ENCODE peak calls at places on chromosomes 6 and 20, in four cellular contexts. B is fibroblast of lung, U is PC-3, Q is lower lobe of right lung. A is an unnamed sample.

GRCh38 chr20:32018269-32019155 is 8.3 kb downstream of the CCM2L start:
- DNase-seq in Q (peak; percentile 74), B (no peak), U (peak; percentile 53), A (no peak)

GRCh38 chr20:41889871-41890224 is 271.7 kb upstream of the CHD6 start:
- DNase-seq in U (no peak), Q (no peak), B (no peak), A (no peak)

GRCh38 chr6:70652216-70652615 is 15.5 kb upstream of the SMAP1 start:
- DNase-seq in U (no peak), B (no peak), Q (no peak), A (no peak)

GRCh38 chr20:11799131-11799800 is 118.4 kb upstream of the BTBD3 start:
- DNase-seq in B (no peak), Q (no peak), U (peak; percentile 64), A (no peak)

GRCh38 chr6:14396826-14397517 is 279.4 kb downstream of the CD83 start:
- DNase-seq in B (peak; percentile 26), Q (peak; percentile 46), U (peak; percentile 52), A (peak; percentile 28)

GRCh38 chr6:159217595-159218275 is 48.5 kb downstream of the FNDC1 start:
- DNase-seq in Q (no peak), U (peak; percentile 33), B (peak; percentile 53), A (peak; percentile 56)

GRCh38 chr6:161246725-161247124 is 27.1 kb downstream of the AGPAT4 start:
- DNase-seq in U (no peak), Q (no peak), B (peak; percentile 79), A (no peak)

GRCh38 chr6:113352029-113352801 is 504.9 kb upstream of the MARCKS start:
- DNase-seq in U (peak; percentile 87), Q (no peak), B (peak; percentile 94), A (no peak)

GRCh38 chr6:39681566-39682250 is 43.5 kb downstream of the KIF6 start:
- DNase-seq in U (no peak), Q (no peak), B (peak; percentile 62), A (no peak)

GRCh38 chr20:57464642-57465211 is 60.2 kb downstream of the CTCFL start:
- DNase-seq in Q (peak; percentile 52), U (peak; percentile 59), B (no peak), A (peak; percentile 33)

GRCh38 chr6:56475736-56476457 is 166.8 kb downstream of the DST start:
- DNase-seq in Q (no peak), U (peak; percentile 43), B (peak; percentile 68), A (no peak)

GRCh38 chr6:47631248-47632196 is 66.9 kb upstream of the ADGRF4 start:
- DNase-seq in B (peak; percentile 36), U (peak; percentile 92), Q (no peak), A (peak; percentile 63)

GRCh38 chr6:74343804-74344203 is 647.8 kb downstream of the CD109 start:
- DNase-seq in Q (no peak), U (peak; percentile 47), B (no peak), A (peak; percentile 1)

GRCh38 chr20:20017852-20018245 is 687 bp downstream of the NAA20 start:
- DNase-seq in Q (no peak), B (peak; percentile 9), U (peak; percentile 23), A (peak; percentile 21)

GRCh38 chr6:79215233-79215824 is 19.2 kb downstream of the HMGN3 start:
- DNase-seq in Q (no peak), B (peak; percentile 51), U (no peak), A (no peak)

GRCh38 chr20:34112600-34113061 is 588 bp upstream of the EIF2S2 start:
- DNase-seq in B (peak; percentile 36), Q (no peak), U (no peak), A (peak; percentile 45)

GRCh38 chr6:87274660-87275273 is 47.6 kb upstream of the SMIM8 start:
- DNase-seq in U (no peak), Q (no peak), B (peak; percentile 84), A (no peak)

GRCh38 chr20:56893206-56893605 is 264.1 kb downstream of the TFAP2C start:
- DNase-seq in B (no peak), Q (no peak), U (no peak), A (peak; percentile 20)

GRCh38 chr20:37095108-37095608 is 639 bp downstream of the RBL1 start:
- DNase-seq in U (no peak), Q (no peak), B (no peak), A (peak; percentile 75)

GRCh38 chr6:149060985-149061760 is 256.3 kb upstream of the TAB2 start:
- DNase-seq in B (peak; percentile 82), U (peak; percentile 83), Q (no peak), A (no peak)

GRCh38 chr6:42403831-42404230 is 47.9 kb downstream of the TRERF1 start:
- DNase-seq in B (peak; percentile 5), U (no peak), Q (no peak), A (no peak)

DNA sequence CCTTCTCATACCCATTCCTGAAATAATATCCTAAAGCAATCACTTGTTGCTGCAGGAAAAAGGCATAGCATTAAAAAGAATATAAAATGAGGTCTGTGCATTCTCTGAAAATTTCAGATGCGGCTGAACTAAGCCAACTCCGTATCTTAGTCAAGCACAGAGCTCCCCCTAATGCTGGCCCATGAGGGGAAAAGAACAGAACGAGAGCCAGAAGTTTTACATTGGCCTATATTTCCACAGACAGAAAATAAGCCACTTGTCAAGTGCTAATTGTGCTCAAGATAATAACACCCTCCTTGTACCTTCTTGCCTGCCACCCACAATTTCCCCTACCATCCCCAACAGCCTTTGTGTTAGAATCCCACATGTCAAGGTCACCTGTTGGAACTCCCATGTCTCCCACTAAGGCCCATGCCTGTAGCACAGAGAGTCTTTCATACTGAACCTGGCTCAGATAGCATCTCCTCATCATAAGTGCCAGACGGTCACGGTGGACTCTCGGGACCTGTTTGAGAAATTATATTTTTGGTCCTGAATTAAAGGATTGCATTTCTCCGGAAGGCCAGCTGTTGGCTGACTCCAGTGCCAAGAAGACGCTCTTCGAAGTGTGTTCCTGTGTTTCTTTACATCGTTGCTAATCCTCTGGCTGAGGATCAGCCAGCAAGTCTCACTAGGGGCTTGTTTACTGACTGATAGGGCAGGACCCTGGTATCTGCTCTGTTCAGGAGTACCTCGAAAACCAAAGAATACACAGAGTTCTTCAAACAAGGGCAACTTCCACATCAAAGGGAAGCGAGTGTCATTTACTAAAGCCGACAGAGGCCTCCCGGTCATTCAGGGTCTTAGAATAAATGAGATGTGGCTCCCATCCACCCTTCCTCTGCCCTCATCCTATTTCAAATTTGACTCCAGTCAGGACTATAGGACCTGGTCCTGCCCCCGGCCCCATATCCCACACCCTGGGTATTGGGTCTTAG is 183.4 kb upstream of the FBXL4 start:
- DNase-seq in B (no peak), U (no peak), Q (no peak), A (no peak)
- TF ChIP-seq CTCF in B (no peak), U (no peak), Q (no peak), A (no peak)

DNA sequence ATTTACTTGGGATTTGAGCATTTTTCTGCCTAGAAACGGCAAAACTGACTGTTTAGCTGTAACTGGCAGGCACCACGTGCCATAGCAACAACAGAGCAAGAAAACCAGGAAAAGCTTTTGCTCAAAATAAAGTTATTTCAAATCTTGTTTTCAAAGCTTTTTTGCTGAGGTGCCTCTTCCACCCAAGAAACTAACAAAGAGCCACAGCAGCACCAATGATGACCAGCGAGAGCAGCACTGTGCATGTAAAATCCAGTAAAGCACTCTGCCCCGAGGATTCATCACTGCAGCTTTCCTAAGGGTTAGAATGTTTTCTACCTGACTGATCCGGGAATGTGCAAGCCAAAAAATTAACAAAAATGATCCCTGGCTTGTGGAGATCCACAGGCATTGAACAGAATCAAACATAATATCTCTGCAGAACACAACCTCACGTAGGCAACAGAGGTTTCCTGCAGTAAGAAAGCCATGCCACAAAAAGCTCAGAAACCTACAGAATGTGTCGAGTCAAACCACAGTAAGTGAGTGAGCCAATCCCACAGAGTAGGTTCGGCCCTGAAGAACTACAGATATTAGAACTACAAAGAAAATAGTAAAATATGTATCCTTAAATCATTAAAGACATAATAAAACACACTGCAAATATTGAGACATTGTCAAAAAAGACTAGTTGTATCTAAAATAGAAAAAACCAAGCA is 7.4 kb upstream of the ULBP3 start:
- DNase-seq in B (peak; percentile 57), U (peak; percentile 5), Q (no peak), A (no peak)
- H3K4me3 ChIP-seq in B (no peak overlapping the region), U (no peak overlapping the region), Q (no peak overlapping the region), A (no peak overlapping the region)

GRCh38 chr20:5178046-5178445 is 51.2 kb downstream of the CDS2 start:
- DNase-seq in Q (no peak), B (no peak), U (no peak), A (no peak)
- TF ChIP-seq CTCF in Q (no peak), B (no peak), U (no peak), A (no peak)

GRCh38 chr6:393391-394221 is 2.1 kb downstream of the IRF4 start:
- DNase-seq in B (no peak), U (no peak), Q (no peak), A (peak; percentile 58)
- H3K4me3 ChIP-seq in B (no peak overlapping the region), U (no peak overlapping the region), Q (peak overlapping the region; percentile 56), A (peak overlapping the region; percentile 91)

DNA sequence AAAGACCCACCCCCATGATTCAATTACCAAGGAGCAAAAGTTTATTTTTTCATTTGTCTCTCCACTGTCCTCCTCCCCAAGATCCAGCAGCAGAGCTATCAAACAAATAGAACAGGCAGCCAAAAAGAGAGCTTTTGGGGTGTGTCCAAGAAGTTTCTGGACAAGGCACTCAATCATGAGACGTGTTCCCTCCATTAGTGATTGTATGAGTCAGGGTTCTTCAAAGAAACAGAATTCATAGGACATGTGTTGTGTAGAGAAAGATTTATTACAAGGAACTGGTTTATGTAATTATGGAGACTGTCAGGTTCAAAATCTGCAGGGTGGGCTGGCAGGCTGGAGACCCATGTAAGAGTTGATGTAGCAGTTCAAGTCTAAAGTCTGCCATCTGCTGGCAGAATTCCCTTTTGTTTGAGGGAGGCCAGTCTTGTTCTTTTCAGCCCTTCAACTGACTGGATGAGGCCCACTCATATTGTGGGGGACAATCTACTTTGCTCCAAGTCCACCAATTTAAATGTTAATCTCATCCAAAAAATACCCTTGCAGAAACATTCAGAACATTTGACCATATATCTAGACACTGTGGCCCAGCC is 248.1 kb upstream of the OPRM1 start:
- DNase-seq in Q (no peak), B (peak; percentile 63), U (peak; percentile 25), A (peak; percentile 23)
- TF ChIP-seq CTCF in Q (no peak), B (no peak), U (peak; percentile 40), A (no peak)

GRCh38 chr20:343107-343506 is 3.8 kb upstream of the NRSN2 start:
- DNase-seq in B (no peak), Q (no peak), U (no peak), A (no peak)

GRCh38 chr20:346640-347316 is at the start of gene NRSN2:
- DNase-seq in U (peak; percentile 65), Q (peak; percentile 64), B (peak; percentile 75), A (peak; percentile 69)

GRCh38 chr20:347640-348484 is 951 bp downstream of the NRSN2 start:
- DNase-seq in B (peak; percentile 93), Q (peak; percentile 90), U (peak; percentile 94), A (peak; percentile 96)

GRCh38 chr20:347317-347639 is 367 bp downstream of the NRSN2 start:
- DNase-seq in B (no peak), U (no peak), Q (no peak), A (no peak)

DNA sequence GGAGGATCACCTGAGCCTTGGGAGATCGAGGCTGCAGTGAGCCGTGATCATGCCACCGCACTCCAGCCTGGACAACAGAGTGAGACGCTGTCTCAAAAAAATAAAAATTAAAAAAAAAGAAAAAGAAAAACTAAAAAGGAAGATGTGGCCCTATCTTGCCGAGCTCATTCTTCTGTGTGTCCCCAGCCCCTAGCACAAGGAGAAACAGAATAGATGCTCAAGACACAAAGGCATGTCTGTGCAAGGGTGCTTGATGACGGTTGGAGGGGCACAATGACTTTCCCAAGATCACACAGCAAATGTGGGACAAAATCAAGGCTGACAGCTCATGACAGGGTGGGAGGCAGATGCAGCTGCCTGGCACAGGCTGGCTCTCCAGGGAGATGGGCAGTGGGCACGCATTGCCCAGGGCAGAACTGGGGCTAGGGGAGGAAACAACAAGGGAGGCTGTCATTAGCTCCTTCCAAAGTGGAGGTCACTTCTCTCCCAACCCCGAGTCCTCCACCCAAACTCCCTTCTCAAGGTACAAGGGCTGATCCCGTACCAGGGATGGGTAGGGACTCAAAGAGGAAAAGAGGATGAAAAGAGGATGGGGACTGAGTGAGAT is 775 bp upstream of the NRSN2 start:
- DNase-seq in Q (no peak), U (no peak), B (no peak), A (no peak)
- H3K4me3 ChIP-seq in Q (peak overlapping the region; percentile 86), U (peak overlapping the region; percentile 79), B (peak overlapping the region; percentile 59), A (peak overlapping the region; percentile 96)